ENCODE peak calls at places on chromosomes 3 and 15, in seven cellular contexts. J, Y, D, X, N, G and C are unnamed samples.
A peak's percentile ranks its signal among the peaks of the same experiment; 100 is the strongest.

GRCh38 chr3:145739926-145740325 is 421.1 kb downstream of the PLOD2 start:
- DNase-seq in G (no peak), D (no peak), X (no peak), N (no peak), J (peak; percentile 2), Y (no peak), C (no peak)

GRCh38 chr3:151751161-151751560 is 17.4 kb downstream of the AADACL2 start:
- DNase-seq in N (peak; percentile 87), G (no peak), Y (no peak), J (peak; percentile 83), X (no peak), D (no peak), C (no peak)

GRCh38 chr3:41630017-41630416 is 331.9 kb downstream of the ULK4 start:
- DNase-seq in D (no peak), N (no peak), Y (no peak), J (no peak), G (no peak), X (no peak), C (no peak)

GRCh38 chr3:30878862-30879261 is 15.6 kb downstream of the GADL1 start:
- DNase-seq in G (no peak), J (no peak), X (no peak), N (no peak), D (no peak), Y (no peak), C (no peak)

GRCh38 chr3:52119056-52119455 is 35.2 kb downstream of the POC1A start:
- DNase-seq in N (no peak), J (no peak), Y (peak; percentile 19), X (no peak), G (no peak), D (peak; percentile 27), C (peak; percentile 16)

GRCh38 chr3:13200951-13201350 is 127.7 kb upstream of the IQSEC1 start:
- DNase-seq in Y (no peak), N (no peak), X (no peak), J (no peak), G (no peak), D (peak; percentile 22), C (no peak)

GRCh38 chr3:51353131-51353530 is 32.0 kb upstream of the MANF start:
- DNase-seq in X (no peak), G (no peak), N (no peak), D (no peak), Y (no peak), J (peak; percentile 36), C (no peak)

GRCh38 chr3:171454026-171454425 is 6.2 kb downstream of the TNIK start:
- DNase-seq in J (no peak), X (no peak), N (no peak), D (no peak), G (no peak), Y (no peak), C (no peak)

GRCh38 chr3:70072180-70072579 is 72.6 kb downstream of the SAMMSON start:
- DNase-seq in N (no peak), Y (no peak), J (no peak), D (no peak), G (no peak), X (no peak), C (no peak)

GRCh38 chr15:72227720-72228119 is 3.3 kb downstream of the PKM start:
- DNase-seq in N (no peak), D (no peak), X (no peak), Y (no peak), J (no peak), G (no peak), C (no peak)

GRCh38 chr3:15331606-15332404 is 581 bp downstream of the SH3BP5 start:
- DNase-seq in J (peak; percentile 56), G (peak; percentile 33), X (peak; percentile 48), D (peak; percentile 65), N (peak; percentile 41), Y (peak; percentile 73), C (peak; percentile 32)

GRCh38 chr3:57545636-57546268 is 1.6 kb upstream of the DNAH12 start:
- DNase-seq in Y (no peak), N (peak; percentile 46), D (no peak), J (peak; percentile 51), G (no peak), X (no peak), C (peak; percentile 35)

GRCh38 chr3:53238051-53238850 is 17.6 kb downstream of the TKT start:
- DNase-seq in D (no peak), N (peak; percentile 92), J (peak; percentile 95), X (no peak), Y (peak; percentile 83), G (no peak), C (no peak)

GRCh38 chr15:93144477-93145270 is 55.7 kb upstream of the RGMA start:
- DNase-seq in D (no peak), J (no peak), G (no peak), N (no peak), Y (no peak), X (no peak), C (no peak)

GRCh38 chr3:131973731-131974130 is 61.1 kb downstream of the CPNE4 start:
- DNase-seq in X (no peak), D (no peak), J (no peak), G (no peak), N (peak; percentile 27), Y (no peak), C (no peak)

GRCh38 chr3:61629442-61629841 is 68.1 kb downstream of the PTPRG start:
- DNase-seq in Y (no peak), N (no peak), X (no peak), J (no peak), D (no peak), G (no peak), C (no peak)

GRCh38 chr15:45162771-45163507 is 24.8 kb downstream of the SHF start:
- DNase-seq in J (peak; percentile 79), Y (peak; percentile 81), X (peak; percentile 88), D (peak; percentile 86), N (peak; percentile 87), G (peak; percentile 73), C (peak; percentile 78)
- TF ChIP-seq CTCF in J (peak; percentile 97), Y (peak; percentile 89), X (peak; percentile 95), D (peak; percentile 86), N (peak; percentile 95), G (peak; percentile 92), C (peak; percentile 74)

DNA sequence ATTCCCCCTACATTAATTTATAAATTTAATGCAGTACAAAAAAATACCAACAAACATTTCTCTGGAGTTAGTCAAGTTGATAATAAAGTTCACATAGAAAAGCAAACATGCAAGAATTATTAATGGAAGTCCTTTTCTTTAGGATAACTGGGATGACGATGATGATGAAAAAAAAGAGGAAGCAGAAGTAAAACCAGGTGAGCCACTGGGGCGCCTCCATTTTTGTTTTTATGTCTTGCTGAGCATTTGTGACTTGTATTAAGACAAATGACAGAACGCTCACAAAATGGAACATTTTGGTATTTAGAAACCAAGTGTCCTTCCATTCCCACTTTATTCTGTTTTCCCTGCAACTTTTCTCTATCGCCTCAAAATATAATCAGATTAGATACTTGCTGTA is 13.8 kb downstream of the EIF3J start:
- DNase-seq in D (no peak), G (no peak), Y (no peak), N (no peak), J (no peak), X (no peak), C (no peak)
- TF ChIP-seq CTCF in D (no peak), G (no peak), Y (no peak), N (no peak), J (no peak), X (no peak), C (no peak)

GRCh38 chr3:114299925-114300624 is 6.2 kb downstream of the TIGIT start:
- DNase-seq in N (no peak), D (no peak), X (no peak), G (no peak), J (no peak), Y (no peak), C (no peak)

GRCh38 chr3:114293846-114294245 is at the start of gene TIGIT:
- DNase-seq in Y (no peak), N (no peak), G (no peak), D (no peak), X (no peak), J (no peak), C (no peak)

GRCh38 chr3:114294940-114295480 is 1.2 kb downstream of the TIGIT start:
- DNase-seq in G (no peak), J (no peak), D (no peak), N (no peak), X (no peak), Y (no peak), C (no peak)

GRCh38 chr3:114299421-114299820 is 5.6 kb downstream of the TIGIT start:
- DNase-seq in G (no peak), X (no peak), Y (no peak), N (peak; percentile 18), J (peak; percentile 12), D (no peak), C (no peak)
- TF ChIP-seq CTCF in G (peak; percentile 54), X (peak; percentile 47), Y (peak; percentile 29), N (peak; percentile 62), J (peak; percentile 33), D (no peak), C (peak; percentile 13)

GRCh38 chr15:83747050-83747717 is 93.3 kb downstream of the ADAMTSL3 start:
- DNase-seq in G (no peak), X (no peak), D (no peak), J (peak; percentile 61), N (peak; percentile 77), Y (no peak), C (peak; percentile 36)
- TF ChIP-seq CTCF in G (peak; percentile 51), X (no peak), D (peak; percentile 23), J (peak; percentile 27), N (peak; percentile 26), Y (peak; percentile 43), C (peak; percentile 10)

DNA sequence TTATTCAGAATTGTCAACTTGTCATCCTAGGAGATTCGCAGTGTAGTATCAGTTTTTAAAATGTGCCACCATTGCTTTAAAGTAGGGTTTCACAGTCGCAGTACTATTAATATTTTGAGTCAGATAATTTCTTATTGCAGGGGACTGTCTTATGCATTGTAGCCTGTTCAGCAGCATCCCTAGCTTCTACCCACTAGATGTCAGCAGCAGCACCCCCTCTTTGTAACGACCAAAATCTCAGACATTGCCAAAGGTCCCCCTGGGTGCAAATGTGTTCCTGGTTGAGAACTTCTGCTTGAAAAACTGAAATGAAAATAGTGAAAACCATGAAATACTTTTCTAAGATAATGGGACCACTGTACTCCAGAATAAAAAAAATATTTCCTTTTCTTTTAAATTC is 474.8 kb downstream of the CNTN3 start:
- DNase-seq in G (no peak), D (no peak), X (no peak), J (peak; percentile 4), Y (no peak), N (no peak), C (no peak)
- TF ChIP-seq CTCF in G (peak; percentile 15), D (no peak), X (no peak), J (peak; percentile 26), Y (peak; percentile 5), N (peak; percentile 5), C (no peak)

GRCh38 chr3:48558446-48559134 is 2.0 kb upstream of the PFKFB4 start:
- DNase-seq in Y (peak; percentile 75), D (peak; percentile 74), J (no peak), N (no peak), G (peak; percentile 47), X (no peak), C (peak; percentile 41)
- TF ChIP-seq CTCF in Y (no peak), D (no peak), J (no peak), N (no peak), G (no peak), X (no peak), C (no peak)

GRCh38 chr3:159158213-159158612 is 356.4 kb downstream of the MFSD1 start:
- DNase-seq in Y (no peak), J (peak; percentile 17), N (no peak), X (no peak), G (no peak), D (no peak), C (no peak)
- TF ChIP-seq CTCF in Y (no peak), J (peak; percentile 19), N (peak; percentile 44), X (no peak), G (no peak), D (no peak), C (no peak)

GRCh38 chr3:179068779-179069530 is 2.7 kb downstream of the ZMAT3 start:
- DNase-seq in X (peak; percentile 39), J (peak; percentile 47), N (peak; percentile 37), D (no peak), G (no peak), Y (no peak), C (no peak)
- TF ChIP-seq CTCF in X (peak; percentile 70), J (peak; percentile 59), N (peak; percentile 56), D (no peak), G (no peak), Y (peak; percentile 7), C (no peak)